ENCODE peak calls at places on chromosomes 5 and 9, in seven cellular contexts. One of them, this sample, is unnamed.

GRCh38 chr9:14231196-14231990 is 82.5 kb downstream of the NFIB start:
- DNase-seq in astrocyte of the spinal cord: no peak
- DNase-seq in epithelial cell of esophagus: no peak
- DNase-seq in stomach: no peak
- DNase-seq in tibial nerve: no peak
- DNase-seq in ovary: no peak
- DNase-seq in bronchial epithelial cell: no peak
- DNase-seq in this sample: no peak

GRCh38 chr9:134868751-134869553 is 11.7 kb upstream of the FCN2 start:
- DNase-seq in astrocyte of the spinal cord: no peak
- DNase-seq in epithelial cell of esophagus: no peak
- DNase-seq in stomach: no peak
- DNase-seq in tibial nerve: no peak
- DNase-seq in ovary: no peak
- DNase-seq in bronchial epithelial cell: no peak
- DNase-seq in this sample: no peak

GRCh38 chr9:105117111-105117682 is 127.3 kb upstream of the SLC44A1 start:
- DNase-seq in astrocyte of the spinal cord: no peak
- DNase-seq in epithelial cell of esophagus: no peak
- DNase-seq in stomach: no peak
- DNase-seq in tibial nerve: no peak
- DNase-seq in ovary: no peak
- DNase-seq in bronchial epithelial cell: no peak
- DNase-seq in this sample: no peak

GRCh38 chr5:91319667-91320066 is 63.5 kb downstream of the ARRDC3 start:
- DNase-seq in astrocyte of the spinal cord: no peak
- DNase-seq in epithelial cell of esophagus: no peak
- DNase-seq in stomach: no peak
- DNase-seq in tibial nerve: no peak
- DNase-seq in ovary: no peak
- DNase-seq in bronchial epithelial cell: no peak
- DNase-seq in this sample: no peak

GRCh38 chr5:173237821-173238220 is 2.8 kb upstream of the NKX2-5 start:
- DNase-seq in astrocyte of the spinal cord: no peak
- DNase-seq in epithelial cell of esophagus: no peak
- DNase-seq in stomach: no peak
- DNase-seq in tibial nerve: no peak
- DNase-seq in ovary: no peak
- DNase-seq in bronchial epithelial cell: no peak
- DNase-seq in this sample: no peak

GRCh38 chr9:37471942-37472679 is 6.9 kb upstream of the ZBTB5 start:
- DNase-seq in astrocyte of the spinal cord: peak; percentile 94
- DNase-seq in epithelial cell of esophagus: peak; percentile 88
- DNase-seq in stomach: no peak
- DNase-seq in tibial nerve: no peak
- DNase-seq in ovary: no peak
- DNase-seq in bronchial epithelial cell: peak; percentile 94
- DNase-seq in this sample: peak; percentile 86

GRCh38 chr5:90134381-90134780 is 275.2 kb downstream of the CETN3 start:
- DNase-seq in astrocyte of the spinal cord: peak; percentile 24
- DNase-seq in epithelial cell of esophagus: no peak
- DNase-seq in stomach: no peak
- DNase-seq in tibial nerve: no peak
- DNase-seq in ovary: no peak
- DNase-seq in bronchial epithelial cell: no peak
- DNase-seq in this sample: no peak

GRCh38 chr5:87246046-87246445 is 21.6 kb upstream of the RASA1 start:
- DNase-seq in astrocyte of the spinal cord: no peak
- DNase-seq in epithelial cell of esophagus: no peak
- DNase-seq in stomach: no peak
- DNase-seq in tibial nerve: no peak
- DNase-seq in ovary: no peak
- DNase-seq in bronchial epithelial cell: no peak
- DNase-seq in this sample: no peak

GRCh38 chr9:14768561-14769234 is 46.2 kb upstream of the CER1 start:
- DNase-seq in astrocyte of the spinal cord: peak; percentile 68
- DNase-seq in epithelial cell of esophagus: peak; percentile 65
- DNase-seq in stomach: no peak
- DNase-seq in tibial nerve: no peak
- DNase-seq in ovary: no peak
- DNase-seq in bronchial epithelial cell: peak; percentile 56
- DNase-seq in this sample: peak; percentile 77

GRCh38 chr9:6780690-6781089 is 22.9 kb downstream of the KDM4C start:
- DNase-seq in astrocyte of the spinal cord: no peak
- DNase-seq in epithelial cell of esophagus: no peak
- DNase-seq in stomach: no peak
- DNase-seq in tibial nerve: no peak
- DNase-seq in ovary: no peak
- DNase-seq in bronchial epithelial cell: no peak
- DNase-seq in this sample: no peak

GRCh38 chr9:23829580-23830458 is 3.8 kb upstream of the ELAVL2 start:
- DNase-seq in astrocyte of the spinal cord: peak; percentile 45
- DNase-seq in epithelial cell of esophagus: peak; percentile 65
- DNase-seq in stomach: no peak
- DNase-seq in tibial nerve: no peak
- DNase-seq in ovary: no peak
- DNase-seq in bronchial epithelial cell: peak; percentile 31
- DNase-seq in this sample: no peak

GRCh38 chr5:148805323-148806290 is 20.8 kb upstream of the ADRB2 start:
- DNase-seq in astrocyte of the spinal cord: peak; percentile 37
- DNase-seq in epithelial cell of esophagus: no peak
- DNase-seq in stomach: no peak
- DNase-seq in tibial nerve: no peak
- DNase-seq in ovary: no peak
- DNase-seq in bronchial epithelial cell: peak; percentile 59
- DNase-seq in this sample: peak; percentile 52

GRCh38 chr5:73451218-73452130 is 2.9 kb upstream of the FOXD1 start:
- DNase-seq in astrocyte of the spinal cord: peak; percentile 69
- DNase-seq in epithelial cell of esophagus: peak; percentile 58
- DNase-seq in stomach: peak; percentile 69
- DNase-seq in tibial nerve: peak; percentile 65
- DNase-seq in ovary: no peak
- DNase-seq in bronchial epithelial cell: no peak
- DNase-seq in this sample: peak; percentile 89

GRCh38 chr9:33799928-33800689 is 4.7 kb downstream of the PRSS3 start:
- DNase-seq in astrocyte of the spinal cord: no peak
- DNase-seq in epithelial cell of esophagus: no peak
- DNase-seq in stomach: no peak
- DNase-seq in tibial nerve: no peak
- DNase-seq in ovary: no peak
- DNase-seq in bronchial epithelial cell: no peak
- DNase-seq in this sample: no peak

GRCh38 chr9:16223074-16223871 is 647.2 kb downstream of the BNC2 start:
- DNase-seq in astrocyte of the spinal cord: no peak
- DNase-seq in epithelial cell of esophagus: peak; percentile 44
- DNase-seq in stomach: no peak
- DNase-seq in tibial nerve: no peak
- DNase-seq in ovary: no peak
- DNase-seq in bronchial epithelial cell: peak; percentile 43
- DNase-seq in this sample: no peak

GRCh38 chr9:135581636-135582426 is 20.3 kb downstream of the PAEP start:
- DNase-seq in astrocyte of the spinal cord: no peak
- DNase-seq in epithelial cell of esophagus: no peak
- DNase-seq in stomach: peak; percentile 17
- DNase-seq in tibial nerve: no peak
- DNase-seq in ovary: no peak
- DNase-seq in bronchial epithelial cell: no peak
- DNase-seq in this sample: no peak

GRCh38 chr5:154758501-154758900 is 3.3 kb downstream of the LARP1 start:
- DNase-seq in astrocyte of the spinal cord: no peak
- DNase-seq in epithelial cell of esophagus: no peak
- DNase-seq in stomach: no peak
- DNase-seq in tibial nerve: no peak
- DNase-seq in ovary: no peak
- DNase-seq in bronchial epithelial cell: no peak
- DNase-seq in this sample: no peak

GRCh38 chr9:34991833-34992375 is 2.4 kb downstream of the DNAJB5 start:
- DNase-seq in astrocyte of the spinal cord: peak; percentile 24
- DNase-seq in epithelial cell of esophagus: peak; percentile 56
- DNase-seq in stomach: no peak
- DNase-seq in tibial nerve: no peak
- DNase-seq in ovary: no peak
- DNase-seq in bronchial epithelial cell: peak; percentile 55
- DNase-seq in this sample: no peak

DNA sequence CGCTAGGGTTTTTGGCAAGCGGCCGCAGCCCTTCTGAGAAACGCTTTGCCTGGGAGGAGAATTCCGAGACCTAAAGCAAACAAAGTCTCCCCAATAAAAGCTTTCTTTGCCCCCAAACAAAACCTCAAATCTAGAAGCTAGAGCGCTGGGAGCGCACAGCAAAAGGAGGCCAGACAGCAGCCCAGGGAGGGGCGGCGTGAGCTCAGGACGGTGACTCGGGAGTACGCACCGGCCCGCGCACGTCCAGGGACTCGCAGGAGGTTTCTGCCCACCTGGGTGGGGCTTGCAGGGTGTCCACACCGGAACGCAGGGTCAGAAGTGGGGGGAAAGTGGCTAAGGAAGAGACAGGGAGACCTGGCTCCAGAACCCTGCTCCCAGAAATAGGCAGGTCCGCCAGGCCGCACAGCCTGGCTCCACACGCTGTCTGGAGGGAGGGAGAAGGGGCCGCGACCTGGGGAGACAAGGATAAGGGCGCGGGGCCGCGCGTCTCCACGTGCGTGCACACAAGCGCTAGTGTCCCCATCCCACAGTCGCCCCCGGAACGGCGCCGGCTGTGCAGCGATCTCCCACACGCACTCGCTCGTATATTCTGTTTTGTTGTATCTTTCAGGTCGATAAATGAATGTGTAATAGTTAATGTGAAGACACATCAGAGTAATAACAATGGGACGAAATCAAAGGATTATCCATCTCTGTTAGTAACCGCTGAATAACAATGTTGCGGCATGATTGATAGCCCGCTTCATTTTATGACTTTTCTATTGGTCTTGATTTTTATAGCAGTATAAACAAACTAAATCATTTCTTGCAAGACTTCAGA is 2.3 kb upstream of the OTP start:
- DNase-seq in astrocyte of the spinal cord: no peak
- DNase-seq in epithelial cell of esophagus: no peak
- DNase-seq in stomach: no peak
- DNase-seq in tibial nerve: no peak
- DNase-seq in ovary: no peak
- DNase-seq in bronchial epithelial cell: no peak
- DNase-seq in this sample: no peak
- H3K4me3 ChIP-seq in astrocyte of the spinal cord: no peak overlapping the region
- H3K4me3 ChIP-seq in epithelial cell of esophagus: no peak overlapping the region
- H3K4me3 ChIP-seq in stomach: no peak overlapping the region
- H3K4me3 ChIP-seq in tibial nerve: no peak overlapping the region
- H3K4me3 ChIP-seq in ovary: no peak overlapping the region
- H3K4me3 ChIP-seq in bronchial epithelial cell: no peak overlapping the region
- H3K4me3 ChIP-seq in this sample: no peak overlapping the region

GRCh38 chr5:81334304-81335061 is 33.1 kb downstream of the ZCCHC9 start:
- DNase-seq in astrocyte of the spinal cord: no peak
- DNase-seq in epithelial cell of esophagus: no peak
- DNase-seq in stomach: no peak
- DNase-seq in tibial nerve: no peak
- DNase-seq in ovary: no peak
- DNase-seq in bronchial epithelial cell: no peak
- DNase-seq in this sample: no peak

GRCh38 chr5:81337803-81338202 is 36.4 kb downstream of the ZCCHC9 start:
- DNase-seq in astrocyte of the spinal cord: no peak
- DNase-seq in epithelial cell of esophagus: no peak
- DNase-seq in stomach: no peak
- DNase-seq in tibial nerve: no peak
- DNase-seq in ovary: no peak
- DNase-seq in bronchial epithelial cell: no peak
- DNase-seq in this sample: no peak

GRCh38 chr5:81335946-81336345 is 34.6 kb downstream of the ZCCHC9 start:
- DNase-seq in astrocyte of the spinal cord: no peak
- DNase-seq in epithelial cell of esophagus: no peak
- DNase-seq in stomach: no peak
- DNase-seq in tibial nerve: no peak
- DNase-seq in ovary: no peak
- DNase-seq in bronchial epithelial cell: no peak
- DNase-seq in this sample: no peak

DNA sequence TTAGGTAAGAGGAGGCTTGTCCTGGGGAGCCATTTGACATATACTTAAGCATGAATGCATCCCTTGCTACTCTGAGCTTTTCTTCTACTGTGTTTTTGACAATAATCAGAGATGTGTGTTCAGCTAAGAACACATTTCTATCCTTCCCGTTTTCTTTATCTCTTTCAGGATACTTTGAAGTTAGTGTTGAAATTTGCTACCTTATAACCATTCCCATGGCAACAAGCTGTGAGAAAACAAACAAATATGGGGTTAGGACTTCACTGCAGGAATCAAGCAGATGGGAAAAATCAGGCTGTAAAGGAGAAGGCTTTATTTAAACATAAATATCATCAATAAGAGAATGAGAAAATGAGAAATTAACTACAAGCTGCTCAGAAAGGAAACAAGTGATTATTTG is 35.1 kb downstream of the ZCCHC9 start:
- DNase-seq in astrocyte of the spinal cord: peak; percentile 4
- DNase-seq in epithelial cell of esophagus: no peak
- DNase-seq in stomach: no peak
- DNase-seq in tibial nerve: no peak
- DNase-seq in ovary: no peak
- DNase-seq in bronchial epithelial cell: no peak
- DNase-seq in this sample: no peak
- TF ChIP-seq CTCF in astrocyte of the spinal cord: no peak
- TF ChIP-seq CTCF in epithelial cell of esophagus: no peak
- TF ChIP-seq CTCF in stomach: no peak
- TF ChIP-seq CTCF in tibial nerve: no peak
- TF ChIP-seq CTCF in ovary: no peak
- TF ChIP-seq CTCF in bronchial epithelial cell: no peak
- TF ChIP-seq CTCF in this sample: no peak

DNA sequence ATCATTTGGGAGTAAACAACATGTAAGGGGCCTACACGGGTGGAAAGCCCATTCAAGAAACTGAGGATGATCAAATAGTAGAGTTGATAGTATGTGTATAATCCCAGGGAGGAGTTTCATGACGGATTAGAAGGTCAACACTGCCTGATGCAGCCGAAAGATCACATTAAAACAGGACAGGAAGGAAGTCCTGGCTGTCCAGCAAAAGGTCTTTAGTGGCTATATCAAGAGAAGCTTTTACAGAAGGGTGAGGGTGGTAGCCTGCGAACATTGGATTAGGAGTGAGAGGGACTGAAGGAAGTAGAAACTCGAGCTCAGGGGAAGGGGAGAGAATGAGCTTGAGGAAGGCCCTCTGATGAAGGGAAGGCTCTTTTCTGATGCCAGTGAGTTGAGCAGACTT is 36.0 kb downstream of the DOCK8 start:
- DNase-seq in astrocyte of the spinal cord: no peak
- DNase-seq in epithelial cell of esophagus: no peak
- DNase-seq in stomach: no peak
- DNase-seq in tibial nerve: no peak
- DNase-seq in ovary: no peak
- DNase-seq in bronchial epithelial cell: no peak
- DNase-seq in this sample: no peak
- H3K4me3 ChIP-seq in astrocyte of the spinal cord: no peak overlapping the region
- H3K4me3 ChIP-seq in epithelial cell of esophagus: no peak overlapping the region
- H3K4me3 ChIP-seq in stomach: no peak overlapping the region
- H3K4me3 ChIP-seq in tibial nerve: no peak overlapping the region
- H3K4me3 ChIP-seq in ovary: no peak overlapping the region
- H3K4me3 ChIP-seq in bronchial epithelial cell: no peak overlapping the region
- H3K4me3 ChIP-seq in this sample: no peak overlapping the region

GRCh38 chr5:136816327-136816726 is 451.0 kb upstream of the TRPC7 start:
- DNase-seq in astrocyte of the spinal cord: no peak
- DNase-seq in epithelial cell of esophagus: no peak
- DNase-seq in stomach: no peak
- DNase-seq in tibial nerve: no peak
- DNase-seq in ovary: no peak
- DNase-seq in bronchial epithelial cell: no peak
- DNase-seq in this sample: no peak

GRCh38 chr5:136814621-136815378 is 449.5 kb upstream of the TRPC7 start:
- DNase-seq in astrocyte of the spinal cord: peak; percentile 28
- DNase-seq in epithelial cell of esophagus: no peak
- DNase-seq in stomach: no peak
- DNase-seq in tibial nerve: no peak
- DNase-seq in ovary: no peak
- DNase-seq in bronchial epithelial cell: no peak
- DNase-seq in this sample: peak; percentile 37

GRCh38 chr5:136819526-136820302 is 454.4 kb upstream of the TRPC7 start:
- DNase-seq in astrocyte of the spinal cord: no peak
- DNase-seq in epithelial cell of esophagus: no peak
- DNase-seq in stomach: no peak
- DNase-seq in tibial nerve: no peak
- DNase-seq in ovary: no peak
- DNase-seq in bronchial epithelial cell: no peak
- DNase-seq in this sample: no peak
- TF ChIP-seq CTCF in astrocyte of the spinal cord: no peak
- TF ChIP-seq CTCF in epithelial cell of esophagus: no peak
- TF ChIP-seq CTCF in stomach: no peak
- TF ChIP-seq CTCF in tibial nerve: no peak
- TF ChIP-seq CTCF in ovary: no peak
- TF ChIP-seq CTCF in bronchial epithelial cell: no peak
- TF ChIP-seq CTCF in this sample: no peak